ENCODE peak calls at places on chromosomes 3 and 15, in nine cellular contexts. I, F, V, N, J, L, T, O and D are unnamed samples.

GRCh38 chr3:16515885-16516420 is 2.5 kb upstream of the RFTN1 start:
- DNase-seq in I (no peak), F (no peak), V (no peak), N (no peak), J (no peak), L (no peak), T (no peak), O (no peak), D (no peak)

GRCh38 chr3:11089931-11090330 is 64.4 kb upstream of the HRH1 start:
- DNase-seq in I (no peak), F (no peak), V (no peak), N (no peak), J (no peak), L (no peak), T (no peak), O (no peak), D (no peak)

GRCh38 chr3:22236490-22237271 is 485.7 kb upstream of the ZNF385D start:
- DNase-seq in I (no peak), F (no peak), V (no peak), N (no peak), J (no peak), L (no peak), T (no peak), O (no peak), D (no peak)

GRCh38 chr3:50738252-50738598 is 63.5 kb downstream of the DOCK3 start:
- DNase-seq in I (no peak), F (no peak), V (no peak), N (no peak), J (peak), L (no peak), T (no peak), O (no peak), D (no peak)

GRCh38 chr3:14640157-14640562 is 11.4 kb upstream of the CCDC174 start:
- DNase-seq in I (no peak), F (peak), V (no peak), N (peak), J (no peak), L (no peak), T (no peak), O (no peak), D (no peak)

GRCh38 chr15:53976844-53977392 is 1.3 kb upstream of the UNC13C start:
- DNase-seq in I (peak), F (no peak), V (no peak), N (no peak), J (no peak), L (no peak), T (no peak), O (no peak), D (no peak)

GRCh38 chr15:45704329-45705249 is 69.8 kb downstream of the SQOR start:
- DNase-seq in I (peak), F (no peak), V (peak), N (peak), J (no peak), L (no peak), T (peak), O (no peak), D (no peak)

GRCh38 chr3:192887047-192887446 is 30.6 kb downstream of the MB21D2 start:
- DNase-seq in I (no peak), F (no peak), V (no peak), N (peak), J (no peak), L (no peak), T (no peak), O (peak), D (no peak)

GRCh38 chr3:188220097-188220788 is 66.3 kb downstream of the LPP start:
- DNase-seq in I (no peak), F (no peak), V (no peak), N (peak), J (no peak), L (no peak), T (no peak), O (no peak), D (no peak)